ENCODE peak calls at places on chromosomes 3 and 15, in eight cellular contexts. One of them, this sample, is unnamed.
A peak's percentile ranks its signal among the peaks of the same experiment; 100 is the strongest.

GRCh38 chr15:77069521-77070121 is 1.3 kb downstream of the TSPAN3 start:
- DNase-seq in nephron progenitor cell: no peak
- DNase-seq in GM13977: no peak
- DNase-seq in psoas muscle: no peak
- DNase-seq in hippocampal formation: no peak
- DNase-seq in fibroblast of villous mesenchyme: no peak
- DNase-seq in upper lobe of right lung: peak; percentile 68
- DNase-seq in HuH-7.5: peak; percentile 32
- DNase-seq in this sample: peak; percentile 77

GRCh38 chr15:40854161-40854560 is 10.3 kb downstream of the SPINT1 start:
- DNase-seq in psoas muscle: no peak
- DNase-seq in nephron progenitor cell: no peak
- DNase-seq in fibroblast of villous mesenchyme: no peak
- DNase-seq in HuH-7.5: no peak
- DNase-seq in GM13977: no peak
- DNase-seq in upper lobe of right lung: no peak
- DNase-seq in hippocampal formation: no peak
- DNase-seq in this sample: no peak

GRCh38 chr3:10350324-10350985 is 29.5 kb upstream of the SEC13 start:
- DNase-seq in psoas muscle: peak; percentile 40
- DNase-seq in upper lobe of right lung: no peak
- DNase-seq in HuH-7.5: no peak
- DNase-seq in hippocampal formation: no peak
- DNase-seq in nephron progenitor cell: no peak
- DNase-seq in fibroblast of villous mesenchyme: no peak
- DNase-seq in GM13977: no peak
- DNase-seq in this sample: no peak

GRCh38 chr3:64251019-64251418 is 25.8 kb upstream of the PRICKLE2 start:
- DNase-seq in nephron progenitor cell: no peak
- DNase-seq in fibroblast of villous mesenchyme: no peak
- DNase-seq in GM13977: no peak
- DNase-seq in upper lobe of right lung: no peak
- DNase-seq in HuH-7.5: no peak
- DNase-seq in hippocampal formation: no peak
- DNase-seq in psoas muscle: no peak
- DNase-seq in this sample: no peak

GRCh38 chr3:70531063-70531657 is 218.7 kb upstream of the MDFIC2 start:
- DNase-seq in HuH-7.5: no peak
- DNase-seq in psoas muscle: no peak
- DNase-seq in fibroblast of villous mesenchyme: peak; percentile 43
- DNase-seq in upper lobe of right lung: no peak
- DNase-seq in nephron progenitor cell: no peak
- DNase-seq in hippocampal formation: no peak
- DNase-seq in GM13977: peak; percentile 4
- DNase-seq in this sample: no peak

GRCh38 chr15:57330619-57331018 is 45.7 kb upstream of the CGNL1 start:
- DNase-seq in HuH-7.5: no peak
- DNase-seq in upper lobe of right lung: no peak
- DNase-seq in nephron progenitor cell: no peak
- DNase-seq in hippocampal formation: no peak
- DNase-seq in fibroblast of villous mesenchyme: no peak
- DNase-seq in psoas muscle: no peak
- DNase-seq in GM13977: no peak
- DNase-seq in this sample: no peak

GRCh38 chr15:40028193-40028592 is 10.8 kb downstream of the SRP14 start:
- DNase-seq in upper lobe of right lung: no peak
- DNase-seq in fibroblast of villous mesenchyme: no peak
- DNase-seq in psoas muscle: no peak
- DNase-seq in nephron progenitor cell: no peak
- DNase-seq in HuH-7.5: no peak
- DNase-seq in GM13977: no peak
- DNase-seq in hippocampal formation: no peak
- DNase-seq in this sample: no peak

GRCh38 chr15:98035577-98036010 is 75.1 kb downstream of the ARRDC4 start:
- DNase-seq in HuH-7.5: no peak
- DNase-seq in psoas muscle: no peak
- DNase-seq in upper lobe of right lung: no peak
- DNase-seq in hippocampal formation: no peak
- DNase-seq in GM13977: no peak
- DNase-seq in fibroblast of villous mesenchyme: no peak
- DNase-seq in nephron progenitor cell: no peak
- DNase-seq in this sample: peak; percentile 12

GRCh38 chr15:25810631-25811077 is 52.5 kb downstream of the ATP10A start:
- DNase-seq in nephron progenitor cell: peak; percentile 50
- DNase-seq in GM13977: no peak
- DNase-seq in fibroblast of villous mesenchyme: no peak
- DNase-seq in upper lobe of right lung: no peak
- DNase-seq in HuH-7.5: no peak
- DNase-seq in psoas muscle: no peak
- DNase-seq in hippocampal formation: no peak
- DNase-seq in this sample: no peak

GRCh38 chr15:99749386-99749785 is 16.1 kb upstream of the LYSMD4 start:
- DNase-seq in HuH-7.5: no peak
- DNase-seq in upper lobe of right lung: no peak
- DNase-seq in GM13977: no peak
- DNase-seq in fibroblast of villous mesenchyme: no peak
- DNase-seq in hippocampal formation: no peak
- DNase-seq in psoas muscle: no peak
- DNase-seq in nephron progenitor cell: no peak
- DNase-seq in this sample: no peak

GRCh38 chr3:37952564-37952963 is 38.0 kb upstream of the VILL start:
- DNase-seq in nephron progenitor cell: no peak
- DNase-seq in GM13977: no peak
- DNase-seq in upper lobe of right lung: no peak
- DNase-seq in hippocampal formation: no peak
- DNase-seq in fibroblast of villous mesenchyme: no peak
- DNase-seq in HuH-7.5: no peak
- DNase-seq in psoas muscle: no peak
- DNase-seq in this sample: no peak

GRCh38 chr3:127728417-127728816 is 55.7 kb downstream of the ABTB1 start:
- DNase-seq in hippocampal formation: no peak
- DNase-seq in upper lobe of right lung: no peak
- DNase-seq in psoas muscle: no peak
- DNase-seq in fibroblast of villous mesenchyme: peak; percentile 80
- DNase-seq in GM13977: no peak
- DNase-seq in HuH-7.5: no peak
- DNase-seq in nephron progenitor cell: no peak
- DNase-seq in this sample: no peak